ENCODE peak calls at places on chromosomes 13 and 19, in nine cellular contexts. F is dermis microvascular lymphatic vessel endothelial cell; L is cardiac fibroblast; I is stimulated activated naive B cell treated with anti-CD40 and anti-IgM and Interleukin-4, amounts not matched to agents 10 μg/mL and 1 μg/mL and 100 μg/mL, for 72 hours; S is MV-4-11; G is fibroblast of mammary gland; B is iPS-NIHi11; E is mucosa of gallbladder; R is RPMI8226. Q is an unnamed sample.

GRCh38 chr19:30163663-30164062 is 208.5 kb upstream of the ZNF536 start:
- DNase-seq in G (no peak), R (peak), L (no peak), F (no peak), B (no peak), E (no peak), I (no peak), S (peak), Q (no peak)

GRCh38 chr19:55467236-55468053 is 2.9 kb upstream of the C19orf85 start:
- DNase-seq in I (peak), B (peak), L (peak), G (peak), S (peak), E (peak), F (peak), R (peak), Q (peak)

GRCh38 chr13:49679244-49679643 is 12.0 kb downstream of the EBPL start:
- DNase-seq in E (no peak), S (no peak), L (peak), I (no peak), F (peak), R (no peak), B (no peak), G (no peak), Q (no peak)

GRCh38 chr19:16702123-16702522 is 17.5 kb upstream of the NWD1 start:
- DNase-seq in R (peak), B (no peak), L (peak), G (peak), E (no peak), S (peak), I (no peak), F (no peak), Q (no peak)

GRCh38 chr19:48735031-48735615 is 5.3 kb downstream of the RASIP1 start:
- DNase-seq in R (no peak), I (no peak), L (no peak), E (no peak), B (peak), S (no peak), F (no peak), G (no peak), Q (no peak)

GRCh38 chr19:51607920-51608562 is 22.2 kb downstream of the SIGLEC5 start:
- DNase-seq in B (peak), L (peak), R (peak), I (peak), G (peak), E (peak), F (peak), S (peak), Q (peak)

GRCh38 chr19:43784981-43785808 is 4.4 kb upstream of the KCNN4 start:
- DNase-seq in I (peak), L (peak), R (peak), E (peak), G (peak), S (peak), B (peak), F (peak), Q (peak)

GRCh38 chr13:98397221-98397620 is 179.7 kb downstream of the STK24 start:
- DNase-seq in F (peak), E (no peak), S (no peak), R (no peak), B (no peak), I (no peak), L (peak), G (peak), Q (no peak)

GRCh38 chr19:30361721-30362120 is 10.5 kb upstream of the ZNF536 start:
- DNase-seq in I (no peak), E (no peak), F (no peak), S (no peak), B (no peak), L (no peak), G (no peak), R (no peak), Q (no peak)

GRCh38 chr13:79404985-79405384 is 1.1 kb downstream of the RBM26 start:
- DNase-seq in F (peak), L (no peak), S (no peak), R (peak), G (peak), I (peak), E (no peak), B (no peak), Q (no peak)

GRCh38 chr13:106709509-106709908 is 141.6 kb upstream of the ARGLU1 start:
- DNase-seq in B (no peak), G (peak), E (no peak), L (peak), S (no peak), F (peak), R (no peak), I (no peak), Q (no peak)

GRCh38 chr19:44585371-44586141 is 27.8 kb upstream of the IGSF23 start:
- DNase-seq in L (peak), R (no peak), B (no peak), G (peak), F (peak), E (no peak), I (no peak), S (peak), Q (peak)

GRCh38 chr13:110630566-110631119 is 15.3 kb downstream of the NAXD start:
- DNase-seq in F (no peak), B (no peak), L (no peak), G (no peak), S (no peak), E (no peak), R (no peak), I (no peak), Q (no peak)

GRCh38 chr19:343941-344624 is 513 bp downstream of the MIER2 start:
- DNase-seq in L (peak), R (no peak), B (peak), F (peak), E (no peak), I (no peak), G (no peak), S (no peak), Q (no peak)

GRCh38 chr13:79658333-79658975 is 177.5 kb downstream of the NDFIP2 start:
- DNase-seq in S (no peak), G (no peak), L (no peak), R (no peak), I (no peak), E (no peak), F (no peak), B (no peak), Q (no peak)

GRCh38 chr13:30615851-30616311 is 1.8 kb upstream of the USPL1 start:
- DNase-seq in E (no peak), G (peak), L (peak), F (peak), S (no peak), R (peak), B (no peak), I (no peak), Q (no peak)

GRCh38 chr13:84086847-84087162 is 204.5 kb upstream of the SLITRK1 start:
- DNase-seq in G (no peak), B (no peak), I (no peak), S (no peak), L (no peak), F (no peak), R (no peak), E (no peak), Q (no peak)

GRCh38 chr19:7970716-7971448 is 27.4 kb upstream of the TIMM44 start:
- DNase-seq in I (peak), L (peak), R (peak), F (peak), G (peak), S (peak), E (no peak), B (peak), Q (no peak)

Q was measured in NCI-H226.